ENCODE peak calls at places on chromosomes 5 and 9, in four cellular contexts. One of them, this sample, is unnamed.

GRCh38 chr5:101977729-101978345 is 318.2 kb downstream of the SLCO4C1 start:
- DNase-seq in HepG2: peak; percentile 49
- DNase-seq in K562: peak; percentile 34
- DNase-seq in HCT116: peak; percentile 54
- DNase-seq in this sample: peak; percentile 54

GRCh38 chr5:87829214-87829551 is 416.5 kb upstream of the CCNH start:
- DNase-seq in HepG2: peak; percentile 19
- DNase-seq in K562: no peak
- DNase-seq in HCT116: peak; percentile 6
- DNase-seq in this sample: no peak

GRCh38 chr5:36079200-36079761 is 12.6 kb upstream of the UGT3A2 start:
- DNase-seq in HepG2: peak; percentile 55
- DNase-seq in K562: peak; percentile 60
- DNase-seq in HCT116: peak; percentile 61
- DNase-seq in this sample: peak; percentile 75

GRCh38 chr9:134600836-134601638 is 40.6 kb upstream of the COL5A1 start:
- DNase-seq in HepG2: no peak
- DNase-seq in K562: no peak
- DNase-seq in HCT116: no peak
- DNase-seq in this sample: no peak

GRCh38 chr9:107172160-107172978 is 110.7 kb upstream of the RAD23B start:
- DNase-seq in HepG2: peak; percentile 67
- DNase-seq in K562: peak; percentile 79
- DNase-seq in HCT116: peak; percentile 70
- DNase-seq in this sample: peak; percentile 63

GRCh38 chr5:144169904-144170275 is 569 bp downstream of the YIPF5 start:
- DNase-seq in HepG2: no peak
- DNase-seq in K562: no peak
- DNase-seq in HCT116: no peak
- DNase-seq in this sample: no peak

GRCh38 chr9:122822056-122822455 is 6.3 kb downstream of the PDCL start:
- DNase-seq in HepG2: no peak
- DNase-seq in K562: no peak
- DNase-seq in HCT116: no peak
- DNase-seq in this sample: no peak

GRCh38 chr5:93892481-93892880 is 151.1 kb upstream of the POU5F2 start:
- DNase-seq in HepG2: no peak
- DNase-seq in K562: no peak
- DNase-seq in HCT116: no peak
- DNase-seq in this sample: no peak

GRCh38 chr5:160434022-160434531 is 12.4 kb downstream of the PTTG1 start:
- DNase-seq in HepG2: peak; percentile 46
- DNase-seq in K562: peak; percentile 18
- DNase-seq in HCT116: no peak
- DNase-seq in this sample: no peak

GRCh38 chr9:19994296-19994695 is 205.5 kb upstream of the SLC24A2 start:
- DNase-seq in HepG2: no peak
- DNase-seq in K562: no peak
- DNase-seq in HCT116: no peak
- DNase-seq in this sample: no peak

GRCh38 chr9:17063535-17064135 is 71.2 kb upstream of the CNTLN start:
- DNase-seq in HepG2: peak; percentile 45
- DNase-seq in K562: peak; percentile 19
- DNase-seq in HCT116: peak; percentile 32
- DNase-seq in this sample: peak; percentile 56

GRCh38 chr9:114140850-114141249 is 14.5 kb upstream of the COL27A1 start:
- DNase-seq in HepG2: no peak
- DNase-seq in K562: no peak
- DNase-seq in HCT116: no peak
- DNase-seq in this sample: no peak

GRCh38 chr9:104863180-104863883 is 64.6 kb downstream of the ABCA1 start:
- DNase-seq in HepG2: peak; percentile 59
- DNase-seq in K562: peak; percentile 70
- DNase-seq in HCT116: peak; percentile 44
- DNase-seq in this sample: peak; percentile 82

GRCh38 chr9:34576943-34577634 is 12.4 kb downstream of the CNTFR start:
- DNase-seq in HepG2: no peak
- DNase-seq in K562: no peak
- DNase-seq in HCT116: no peak
- DNase-seq in this sample: peak; percentile 67
- TF ChIP-seq REST in HepG2: peak; percentile 4
- TF ChIP-seq REST in K562: no peak
- TF ChIP-seq REST in HCT116: no peak
- TF ChIP-seq REST in this sample: peak; percentile 72

GRCh38 chr5:141236516-141237313 is 8.5 kb upstream of the PCDHB15 start:
- DNase-seq in HepG2: no peak
- DNase-seq in K562: no peak
- DNase-seq in HCT116: no peak
- DNase-seq in this sample: no peak

GRCh38 chr5:141234109-141234508 is 11.0 kb downstream of the PCDHB14 start:
- DNase-seq in HepG2: peak; percentile 4
- DNase-seq in K562: peak; percentile 9
- DNase-seq in HCT116: no peak
- DNase-seq in this sample: no peak
- TF ChIP-seq ELF1 in HepG2: no peak
- TF ChIP-seq ELF1 in K562: no peak
- TF ChIP-seq ELF1 in HCT116: no peak
- TF ChIP-seq ELF1 in this sample: no peak

DNA sequence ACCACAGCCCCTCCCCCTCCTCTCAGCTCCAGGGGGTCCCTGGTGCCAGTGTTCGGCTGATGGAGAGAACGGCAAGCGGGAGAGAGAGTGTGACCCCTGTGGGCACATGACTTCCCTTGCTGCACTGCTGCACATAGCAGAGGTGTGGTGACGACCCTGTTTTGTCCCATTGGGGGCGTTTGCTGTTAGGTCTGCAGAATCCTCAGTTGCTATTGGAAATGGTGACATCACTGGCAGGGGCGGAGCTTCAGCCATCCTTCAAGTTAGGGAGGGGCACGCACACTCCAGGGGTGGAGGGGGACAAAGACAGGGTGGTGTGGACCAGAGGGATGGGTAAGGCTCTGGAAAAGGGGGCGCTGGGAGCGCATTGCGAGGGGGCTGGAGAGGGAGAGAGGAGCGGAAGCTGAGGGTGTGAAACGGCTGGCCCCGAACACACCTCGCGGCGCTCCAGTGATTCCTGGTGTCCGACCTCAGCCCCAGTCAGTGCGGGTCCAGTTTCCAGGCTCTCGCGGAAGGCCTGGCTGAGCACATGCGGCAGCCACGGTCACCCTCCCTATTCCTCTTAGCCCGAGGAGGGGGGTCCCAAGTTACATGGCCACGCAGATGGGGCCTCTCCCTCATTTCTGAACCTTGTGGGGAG is 776 bp upstream of the GRIN1 start:
- DNase-seq in HepG2: no peak
- DNase-seq in K562: peak; percentile 58
- DNase-seq in HCT116: no peak
- DNase-seq in this sample: peak; percentile 96
- TF ChIP-seq REST in HepG2: no peak
- TF ChIP-seq REST in K562: no peak
- TF ChIP-seq REST in HCT116: no peak
- TF ChIP-seq REST in this sample: no peak

DNA sequence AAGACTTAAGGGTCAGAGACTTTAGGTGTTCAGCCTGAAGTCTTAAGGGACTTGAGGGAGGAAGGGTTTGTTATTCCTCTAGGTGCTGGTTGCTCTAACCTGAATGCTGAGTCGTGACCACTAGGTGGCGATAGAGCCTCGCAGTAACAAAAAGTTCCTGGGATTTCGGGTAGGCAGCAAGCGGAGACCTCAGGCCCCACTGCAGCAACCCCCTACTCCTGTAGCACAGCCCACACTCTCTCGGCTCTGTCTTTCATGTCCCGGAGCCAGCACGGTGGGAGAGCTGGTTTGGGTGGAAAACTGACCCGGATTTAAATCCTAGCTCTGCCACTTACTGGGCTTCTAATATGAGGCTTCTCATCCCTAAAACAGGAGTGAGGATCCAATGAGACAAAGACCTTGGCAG is 100.3 kb upstream of the PANK3 start:
- DNase-seq in HepG2: peak; percentile 56
- DNase-seq in K562: peak; percentile 79
- DNase-seq in HCT116: peak; percentile 59
- DNase-seq in this sample: peak; percentile 82
- TF ChIP-seq ELF1 in HepG2: no peak
- TF ChIP-seq ELF1 in K562: no peak
- TF ChIP-seq ELF1 in HCT116: no peak
- TF ChIP-seq ELF1 in this sample: no peak

This sample was measured in SK-N-SH.